ENCODE peak calls at places on chromosomes 7 and 10, in eight cellular contexts. G is ovary; O is fibroblast of lung; B is cardiac muscle cell; I is OCI-LY7; R is CD4-positive, alpha-beta T cell; A is upper lobe of left lung; W is transverse colon. N is an unnamed sample.
A peak's percentile ranks its signal among the peaks of the same experiment; 100 is the strongest.

GRCh38 chr7:69457912-69458491 is 140.3 kb upstream of the AUTS2 start:
- DNase-seq in G (peak; percentile 21), O (no peak), B (peak; percentile 47), I (no peak), R (no peak), A (no peak), W (no peak), N (no peak)

GRCh38 chr7:81232084-81232799 is 313.4 kb upstream of the SEMA3C start:
- DNase-seq in G (no peak), O (no peak), B (no peak), I (no peak), R (no peak), A (no peak), W (peak; percentile 20), N (no peak)

GRCh38 chr7:139828880-139829653 is at the start of gene TBXAS1:
- DNase-seq in G (no peak), O (no peak), B (no peak), I (peak; percentile 11), R (no peak), A (peak; percentile 71), W (peak; percentile 57), N (peak; percentile 20)

GRCh38 chr7:132180481-132180880 is 395.8 kb downstream of the PLXNA4 start:
- DNase-seq in G (no peak), O (no peak), B (no peak), I (no peak), R (no peak), A (no peak), W (no peak), N (no peak)

GRCh38 chr7:6618621-6619020 is 3.2 kb downstream of the ZNF853 start:
- DNase-seq in G (no peak), O (no peak), B (no peak), I (no peak), R (no peak), A (no peak), W (no peak), N (no peak)

GRCh38 chr7:4561775-4562174 is 120.3 kb upstream of the FOXK1 start:
- DNase-seq in G (no peak), O (no peak), B (no peak), I (no peak), R (no peak), A (no peak), W (no peak), N (no peak)

GRCh38 chr7:101817031-101817929 is at the start of gene CUX1:
- DNase-seq in G (peak; percentile 37), O (no peak), B (no peak), I (peak; percentile 65), R (no peak), A (peak; percentile 46), W (peak; percentile 59), N (peak; percentile 73)

GRCh38 chr7:24732646-24733413 is 24.4 kb downstream of the GSDME start:
- DNase-seq in G (no peak), O (peak; percentile 66), B (peak; percentile 55), I (no peak), R (no peak), A (no peak), W (no peak), N (no peak)

GRCh38 chr10:84397735-84398144 is 69.4 kb downstream of the CCSER2 start:
- DNase-seq in G (no peak), O (no peak), B (no peak), I (no peak), R (no peak), A (no peak), W (no peak), N (no peak)

GRCh38 chr10:71052708-71053107 is 159.7 kb upstream of the UNC5B start:
- DNase-seq in G (no peak), O (no peak), B (no peak), I (no peak), R (no peak), A (no peak), W (no peak), N (no peak)

GRCh38 chr7:151520419-151521229 is 929 bp upstream of the RHEB start:
- DNase-seq in G (peak; percentile 54), O (no peak), B (peak; percentile 21), I (no peak), R (peak; percentile 10), A (peak; percentile 61), W (peak; percentile 62), N (peak; percentile 37)

GRCh38 chr7:24851791-24852190 is 94.5 kb upstream of the GSDME start:
- DNase-seq in G (no peak), O (peak; percentile 22), B (no peak), I (no peak), R (no peak), A (no peak), W (no peak), N (no peak)

GRCh38 chr7:151244156-151244870 is 4.2 kb downstream of the SMARCD3 start:
- DNase-seq in G (no peak), O (peak; percentile 60), B (peak; percentile 64), I (peak; percentile 66), R (peak; percentile 42), A (peak; percentile 48), W (peak; percentile 51), N (peak; percentile 89)

GRCh38 chr10:80144302-80145131 is 12.0 kb downstream of the PLAC9 start:
- DNase-seq in G (no peak), O (no peak), B (no peak), I (peak; percentile 67), R (peak; percentile 22), A (peak; percentile 37), W (peak; percentile 73), N (peak; percentile 53)

GRCh38 chr7:14233026-14233897 is 243.8 kb upstream of the ETV1 start:
- DNase-seq in G (no peak), O (peak; percentile 9), B (peak; percentile 21), I (no peak), R (no peak), A (no peak), W (no peak), N (no peak)

GRCh38 chr7:81285142-81285871 is 366.5 kb upstream of the SEMA3C start:
- DNase-seq in G (no peak), O (peak; percentile 65), B (peak; percentile 70), I (no peak), R (no peak), A (no peak), W (no peak), N (no peak)

GRCh38 chr7:108088729-108089128 is 41.4 kb downstream of the LAMB4 start:
- DNase-seq in G (no peak), O (no peak), B (no peak), I (no peak), R (no peak), A (no peak), W (no peak), N (no peak)

GRCh38 chr7:123292227-123292626 is 92.5 kb upstream of the SLC13A1 start:
- DNase-seq in G (no peak), O (no peak), B (no peak), I (no peak), R (no peak), A (no peak), W (no peak), N (no peak)

GRCh38 chr7:106462365-106462859 is 177.6 kb upstream of the NAMPT start:
- DNase-seq in G (no peak), O (peak; percentile 70), B (peak; percentile 72), I (peak; percentile 39), R (no peak), A (no peak), W (no peak), N (peak; percentile 37)

GRCh38 chr10:97179731-97180366 is 5.9 kb downstream of the SLIT1 start:
- DNase-seq in G (no peak), O (no peak), B (peak; percentile 8), I (no peak), R (no peak), A (no peak), W (no peak), N (no peak)
- TF ChIP-seq CTCF in G (no peak), O (no peak), B (peak; percentile 23), I (peak; percentile 14), R (no peak), A (no peak), W (no peak), N (no peak)

DNA sequence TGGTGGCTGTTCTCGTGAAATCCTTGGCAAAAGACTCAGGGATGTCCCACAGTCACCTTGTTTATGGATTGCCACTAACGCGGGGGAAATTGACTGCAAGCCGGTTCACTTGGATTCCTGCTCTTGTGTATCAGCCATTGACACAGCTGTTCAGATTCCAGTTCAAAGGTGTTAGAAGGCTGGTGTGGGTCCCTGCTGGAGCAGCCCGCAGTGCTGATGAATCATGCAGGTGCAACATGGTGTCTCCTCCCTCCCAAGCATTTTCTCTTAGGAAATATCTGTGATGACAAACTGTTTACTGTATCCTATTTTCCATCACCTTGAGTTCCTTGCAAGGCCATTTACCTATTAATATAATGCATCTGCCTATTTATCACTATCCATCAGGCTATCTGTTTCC is 170.1 kb downstream of the GATA3 start:
- DNase-seq in G (no peak), O (no peak), B (no peak), I (no peak), R (no peak), A (no peak), W (no peak), N (no peak)
- TF ChIP-seq CTCF in G (no peak), O (no peak), B (no peak), I (no peak), R (no peak), A (no peak), W (no peak), N (no peak)

DNA sequence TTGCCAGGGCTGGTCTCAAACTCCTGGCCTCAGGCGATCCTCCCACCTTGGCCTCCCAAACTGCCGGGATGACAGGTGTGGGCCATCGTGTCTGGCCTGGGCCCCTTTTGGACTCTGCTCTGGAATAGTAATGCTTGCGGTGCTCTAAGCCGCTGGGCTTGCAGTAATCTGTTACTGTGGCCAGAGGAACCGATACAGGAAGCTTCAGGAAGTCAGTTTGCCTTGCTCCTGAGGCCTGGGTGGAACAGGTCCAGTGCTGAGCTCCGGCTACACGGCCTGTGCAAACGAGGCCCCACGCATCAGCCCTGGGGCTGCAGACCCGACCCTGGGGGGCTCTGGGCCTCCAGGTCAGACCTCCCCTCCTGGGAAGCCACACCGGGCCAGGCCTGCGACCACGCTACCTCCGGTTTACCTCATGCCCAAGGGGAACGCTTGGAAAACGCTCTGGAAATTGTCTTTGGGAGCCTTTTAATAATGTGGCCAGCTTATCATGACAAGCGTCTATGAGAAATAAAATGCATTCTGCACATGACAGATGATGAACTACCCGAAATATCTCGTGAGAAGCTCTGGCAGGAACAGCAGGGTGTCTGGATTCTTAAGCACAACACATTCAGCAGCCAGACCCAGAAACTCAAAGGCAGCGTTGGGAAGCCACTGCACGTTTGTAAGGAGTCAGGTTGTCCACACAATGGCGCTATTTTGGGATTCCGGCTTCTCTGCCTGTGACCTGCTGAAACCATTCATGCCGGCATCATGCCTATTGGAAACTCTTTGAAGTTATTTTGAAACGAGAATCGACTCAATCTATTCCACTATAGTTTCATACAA is 10.1 kb upstream of the ADAP1 start:
- DNase-seq in G (peak; percentile 66), O (peak; percentile 28), B (peak; percentile 58), I (peak; percentile 43), R (no peak), A (peak; percentile 40), W (no peak), N (no peak)
- TF ChIP-seq CTCF in G (no peak), O (no peak), B (peak; percentile 40), I (peak; percentile 38), R (no peak), A (no peak), W (no peak), N (no peak)

DNA sequence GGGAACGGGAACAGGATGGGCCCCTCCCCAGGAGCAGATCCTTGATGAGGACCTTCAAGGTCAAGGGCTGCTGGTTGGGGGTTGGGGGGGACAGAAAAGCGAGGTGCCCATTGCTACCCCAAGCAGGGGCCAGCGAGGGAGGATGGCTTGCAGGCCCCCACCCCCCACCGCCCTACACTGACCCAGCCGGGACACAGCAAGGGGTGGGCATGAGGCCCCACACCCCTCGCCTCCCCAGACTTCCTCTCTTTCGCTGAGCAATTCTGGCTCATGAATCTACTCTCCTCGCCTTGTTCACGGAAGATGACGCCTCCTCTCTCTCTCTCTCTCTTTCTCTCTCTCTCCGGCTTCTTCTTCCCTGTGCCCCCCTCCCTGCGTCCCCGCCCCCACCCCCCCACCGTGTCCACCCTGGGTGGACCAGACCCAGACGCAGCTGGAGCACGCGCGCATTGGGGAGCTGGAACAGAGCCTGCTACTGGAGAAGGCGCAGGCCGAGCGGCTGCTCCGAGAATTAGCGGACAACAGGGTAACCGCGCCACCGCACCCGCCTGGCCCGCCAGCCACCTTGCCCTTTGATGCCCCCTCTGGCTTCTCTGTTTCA is 81.1 kb upstream of the GTF2IRD1 start:
- DNase-seq in G (peak; percentile 79), O (peak; percentile 63), B (peak; percentile 56), I (no peak), R (no peak), A (no peak), W (peak; percentile 33), N (no peak)
- TF ChIP-seq CTCF in G (no peak), O (no peak), B (no peak), I (no peak), R (no peak), A (no peak), W (no peak), N (no peak)

N was measured in GM20000.